ENCODE peak calls at places on chromosome 14, in seven cellular contexts. X, Q, G, S, W, A and I are unnamed samples.

GRCh38 chr14:58832010-58832409 is 194.2 kb downstream of the DACT1 start:
- DNase-seq in X (no peak), Q (no peak), G (no peak), S (no peak), W (no peak), A (no peak), I (no peak)

GRCh38 chr14:64825498-64825897 is 54.2 kb downstream of the SPTB start:
- DNase-seq in X (no peak), Q (no peak), G (no peak), S (no peak), W (no peak), A (no peak), I (no peak)

GRCh38 chr14:59483360-59483759 is 848 bp downstream of the L3HYPDH start:
- DNase-seq in X (no peak), Q (no peak), G (peak), S (no peak), W (no peak), A (peak), I (no peak)

GRCh38 chr14:103402700-103403099 is 17.5 kb downstream of the MARK3 start:
- DNase-seq in X (no peak), Q (no peak), G (peak), S (peak), W (no peak), A (no peak), I (no peak)

GRCh38 chr14:89422181-89422951 is 5.3 kb upstream of the FOXN3 start:
- DNase-seq in X (no peak), Q (no peak), G (no peak), S (peak), W (no peak), A (no peak), I (no peak)

GRCh38 chr14:95092723-95093122 is 64.6 kb downstream of the DICER1 start:
- DNase-seq in X (no peak), Q (no peak), G (no peak), S (no peak), W (no peak), A (no peak), I (no peak)

GRCh38 chr14:34247605-34248004 is 214.4 kb downstream of the SPTSSA start:
- DNase-seq in X (no peak), Q (no peak), G (no peak), S (no peak), W (no peak), A (no peak), I (no peak)

GRCh38 chr14:24605435-24606190 is 3.9 kb downstream of the GZMH start:
- DNase-seq in X (peak), Q (peak), G (peak), S (peak), W (no peak), A (no peak), I (no peak)

GRCh38 chr14:52919971-52920370 is 30.9 kb downstream of the FERMT2 start:
- DNase-seq in X (no peak), Q (no peak), G (no peak), S (no peak), W (no peak), A (no peak), I (no peak)

GRCh38 chr14:74019743-74020142 is 594 bp downstream of the BBOF1 start:
- DNase-seq in X (no peak), Q (peak), G (peak), S (no peak), W (no peak), A (no peak), I (no peak)

GRCh38 chr14:26233126-26233525 is 364.7 kb downstream of the NOVA1 start:
- DNase-seq in X (no peak), Q (no peak), G (no peak), S (no peak), W (no peak), A (no peak), I (no peak)

GRCh38 chr14:28773176-28773575 is 6.6 kb downstream of the FOXG1 start:
- DNase-seq in X (no peak), Q (no peak), G (no peak), S (no peak), W (no peak), A (no peak), I (no peak)

GRCh38 chr14:38553586-38553985 is 297.7 kb upstream of the CLEC14A start:
- DNase-seq in X (no peak), Q (no peak), G (peak), S (no peak), W (no peak), A (no peak), I (no peak)

GRCh38 chr14:66476964-66477363 is 9.2 kb upstream of the CCDC196 start:
- DNase-seq in X (no peak), Q (no peak), G (peak), S (peak), W (no peak), A (peak), I (no peak)

GRCh38 chr14:69561893-69562292 is 12.8 kb downstream of the CCDC177 start:
- DNase-seq in X (no peak), Q (no peak), G (no peak), S (no peak), W (no peak), A (no peak), I (no peak)

GRCh38 chr14:23362200-23362599 is 2.8 kb downstream of the EFS start:
- DNase-seq in X (no peak), Q (no peak), G (peak), S (no peak), W (no peak), A (no peak), I (no peak)

GRCh38 chr14:36823651-36824050 is 162.0 kb downstream of the PAX9 start:
- DNase-seq in X (no peak), Q (no peak), G (no peak), S (no peak), W (no peak), A (no peak), I (no peak)

GRCh38 chr14:102825307-102826095 is 48.3 kb downstream of the TRAF3 start:
- DNase-seq in X (no peak), Q (no peak), G (no peak), S (no peak), W (no peak), A (no peak), I (peak)

GRCh38 chr14:100025111-100025510 is 40.1 kb upstream of the EVL start:
- DNase-seq in X (no peak), Q (no peak), G (peak), S (peak), W (no peak), A (no peak), I (no peak)

GRCh38 chr14:88210426-88210825 is 112.6 kb downstream of the KCNK10 start:
- DNase-seq in X (no peak), Q (no peak), G (no peak), S (no peak), W (peak), A (no peak), I (no peak)

GRCh38 chr14:102590667-102591099 is 1.8 kb upstream of the RCOR1 start:
- DNase-seq in X (no peak), Q (peak), G (peak), S (peak), W (no peak), A (peak), I (no peak)

DNA sequence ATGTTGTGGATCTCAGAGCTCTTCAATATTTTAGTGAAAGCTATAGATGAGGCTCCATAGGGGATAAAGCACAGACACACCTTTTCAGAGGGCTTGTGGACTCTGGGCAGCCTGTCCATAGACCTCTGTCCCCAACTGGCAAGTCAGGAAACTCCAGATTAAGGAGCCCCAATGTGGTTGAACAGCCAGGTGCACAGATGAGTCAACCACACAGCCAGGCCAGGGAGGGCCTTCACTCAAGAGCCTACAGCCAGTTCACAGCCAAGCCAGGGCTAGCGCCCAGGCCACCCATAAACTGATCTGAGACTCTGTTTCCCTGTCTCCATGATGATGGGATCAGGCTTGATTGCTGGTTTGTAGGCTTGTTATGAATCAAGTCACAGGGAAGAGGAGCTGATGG is 1.0 kb upstream of the BDKRB2 start:
- DNase-seq in X (no peak), Q (no peak), G (no peak), S (peak), W (no peak), A (no peak), I (no peak)
- H3K27ac ChIP-seq in X (no peak), Q (peak), G (no peak), S (peak), W (no peak), A (no peak), I (no peak)

GRCh38 chr14:32307881-32308582 is 21.1 kb upstream of the AKAP6 start:
- DNase-seq in X (no peak), Q (no peak), G (no peak), S (peak), W (no peak), A (no peak), I (no peak)
- H3K27ac ChIP-seq in X (no peak), Q (no peak), G (no peak), S (peak), W (no peak), A (no peak), I (no peak)

DNA sequence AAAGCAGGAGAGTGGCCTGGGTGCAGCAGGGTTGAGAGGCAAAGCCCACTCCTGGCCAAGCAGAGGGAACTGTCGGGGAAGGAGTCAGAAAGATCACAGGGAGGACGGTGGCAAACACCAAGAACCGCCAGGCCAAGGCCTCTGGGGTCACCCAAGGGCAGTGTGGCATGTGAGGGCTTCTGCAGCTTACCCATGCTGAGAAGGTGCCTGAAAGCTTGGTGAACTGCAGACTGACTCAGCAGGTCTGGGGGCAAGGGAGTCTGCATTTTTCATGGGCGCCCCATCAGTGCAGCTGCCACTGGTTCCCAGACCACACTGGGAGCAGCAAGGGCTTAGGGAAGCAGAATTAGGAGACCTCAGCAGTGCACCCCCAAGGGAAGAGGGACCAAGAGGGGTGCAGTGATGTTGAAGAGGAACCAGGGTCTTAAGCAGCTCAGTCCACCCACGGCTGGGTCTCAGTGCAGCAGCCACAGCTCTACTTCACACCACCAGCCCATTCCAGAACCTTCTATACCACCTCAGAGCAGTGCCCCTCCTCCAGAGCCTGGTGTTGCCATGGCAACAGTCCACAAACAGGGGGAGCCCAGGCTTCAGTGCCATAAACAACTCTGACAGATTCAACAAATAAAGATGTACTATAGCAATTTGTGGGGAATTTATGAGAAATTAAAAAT is 59.4 kb downstream of the ITPK1 start:
- DNase-seq in X (no peak), Q (no peak), G (peak), S (no peak), W (no peak), A (no peak), I (no peak)
- H3K27ac ChIP-seq in X (no peak), Q (peak), G (no peak), S (peak), W (peak), A (no peak), I (peak)

GRCh38 chr14:68377459-68377858 is 415.4 kb downstream of the ZFP36L1 start:
- DNase-seq in X (no peak), Q (peak), G (peak), S (no peak), W (peak), A (peak), I (no peak)
- H3K27ac ChIP-seq in X (peak), Q (peak), G (peak), S (peak), W (peak), A (peak), I (peak)